ENCODE peak calls at places on chromosomes 5 and 9, in ten cellular contexts. X is AML-193; K is EL; O is AG09319; R is H4; I is AG04449; D is stimulated activated CD8-positive, alpha-beta memory T cell treated with anti-CD3 and anti-CD28 coated beads, Interleukin-15, amount 100 ng/mL, for 24 hours; C is T-cell; V is NCI-H460; Y is T-helper 1 cell. H is an unnamed sample.

GRCh38 chr9:126722922-126723806 is 81.7 kb upstream of the ZBTB43 start:
- DNase-seq in X (peak; percentile 8), K (peak; percentile 25), O (no peak), R (no peak), I (no peak), D (peak; percentile 43), C (peak; percentile 64), V (peak; percentile 20), Y (peak; percentile 69), H (no peak)

GRCh38 chr5:74934949-74935751 is 69.0 kb upstream of the FAM169A start:
- DNase-seq in X (no peak), K (peak; percentile 80), O (peak; percentile 52), R (peak; percentile 16), I (no peak), D (no peak), C (peak; percentile 3), V (no peak), Y (no peak), H (peak; percentile 71)

GRCh38 chr5:10723519-10723918 is 37.5 kb downstream of the DAP start:
- DNase-seq in X (no peak), K (no peak), O (no peak), R (no peak), I (no peak), D (no peak), C (no peak), V (no peak), Y (no peak), H (no peak)

GRCh38 chr5:133420440-133421301 is 191.7 kb downstream of the FSTL4 start:
- DNase-seq in X (no peak), K (no peak), O (no peak), R (no peak), I (no peak), D (no peak), C (no peak), V (no peak), Y (no peak), H (no peak)

GRCh38 chr9:136079916-136080246 is 15.2 kb downstream of the NACC2 start:
- DNase-seq in X (no peak), K (no peak), O (no peak), R (no peak), I (no peak), D (no peak), C (no peak), V (no peak), Y (no peak), H (no peak)

GRCh38 chr5:33313150-33313549 is 127.6 kb upstream of the TARS1 start:
- DNase-seq in X (no peak), K (peak; percentile 94), O (peak; percentile 72), R (peak; percentile 95), I (no peak), D (no peak), C (no peak), V (peak; percentile 81), Y (no peak), H (peak; percentile 75)

GRCh38 chr9:128091571-128091970 is 23.5 kb downstream of the SLC25A25 start:
- DNase-seq in X (no peak), K (no peak), O (no peak), R (no peak), I (no peak), D (no peak), C (no peak), V (no peak), Y (no peak), H (no peak)

GRCh38 chr5:167587768-167588167 is 703.7 kb upstream of the WWC1 start:
- DNase-seq in X (no peak), K (peak; percentile 29), O (no peak), R (peak; percentile 58), I (no peak), D (no peak), C (no peak), V (peak; percentile 59), Y (no peak), H (no peak)

GRCh38 chr9:105421154-105421553 is 26.7 kb upstream of the FSD1L start:
- DNase-seq in X (no peak), K (no peak), O (no peak), R (no peak), I (no peak), D (no peak), C (no peak), V (no peak), Y (no peak), H (no peak)

GRCh38 chr9:114271556-114272510 is 51.1 kb upstream of the ORM1 start:
- DNase-seq in X (peak; percentile 1), K (peak; percentile 21), O (no peak), R (no peak), I (no peak), D (no peak), C (no peak), V (peak; percentile 55), Y (no peak), H (no peak)

GRCh38 chr5:156515799-156516198 is 188.8 kb downstream of the SGCD start:
- DNase-seq in X (no peak), K (no peak), O (no peak), R (no peak), I (no peak), D (no peak), C (no peak), V (no peak), Y (no peak), H (no peak)

GRCh38 chr9:110538621-110539020 is 40.9 kb downstream of the SVEP1 start:
- DNase-seq in X (no peak), K (peak; percentile 13), O (no peak), R (no peak), I (no peak), D (no peak), C (no peak), V (no peak), Y (no peak), H (no peak)

GRCh38 chr5:848671-849111 is 2.1 kb downstream of the ZDHHC11 start:
- DNase-seq in X (no peak), K (no peak), O (no peak), R (no peak), I (no peak), D (no peak), C (no peak), V (no peak), Y (no peak), H (no peak)

GRCh38 chr9:127976943-127977871 is 3.6 kb downstream of the EEIG1 start:
- DNase-seq in X (no peak), K (no peak), O (no peak), R (no peak), I (no peak), D (no peak), C (no peak), V (no peak), Y (no peak), H (no peak)

GRCh38 chr5:59158637-59159391 is 575.9 kb downstream of the RAB3C start:
- DNase-seq in X (peak; percentile 49), K (no peak), O (no peak), R (no peak), I (no peak), D (no peak), C (no peak), V (no peak), Y (no peak), H (no peak)

GRCh38 chr9:127539982-127540663 is 72.0 kb upstream of the STXBP1 start:
- DNase-seq in X (no peak), K (peak; percentile 32), O (no peak), R (no peak), I (no peak), D (no peak), C (no peak), V (no peak), Y (no peak), H (no peak)